ENCODE peak calls at places on chromosomes 3 and 15, in nine cellular contexts. M is heart left ventricle; J is esophagus squamous epithelium; K is adipocyte; R is Peyer's patch; S is CD4-positive, CD25-positive, alpha-beta regulatory T cell; P is GM23338; A is cardiac muscle cell; U is IMR-90. O is an unnamed sample. For H3K4me1, the result is how much of the 10 kb centered on the place peaks cover.

GRCh38 chr3:16374047-16375019 is 109.3 kb downstream of the OXNAD1 start:
- DNase-seq in S (peak), P (no peak), K (no peak), U (no peak), M (no peak), R (peak), J (no peak), A (no peak), O (no peak)

GRCh38 chr3:72665701-72666443 is 182.4 kb downstream of the SHQ1 start:
- DNase-seq in P (peak), R (peak), K (peak), U (no peak), A (peak), M (no peak), J (no peak), S (peak), O (peak)

GRCh38 chr3:38649500-38650247 is at the start of gene SCN5A:
- DNase-seq in R (peak), S (peak), U (no peak), P (peak), J (no peak), M (peak), A (peak), K (peak), O (peak)

GRCh38 chr3:177281292-177281942 is 84.1 kb upstream of the TBL1XR1 start:
- DNase-seq in S (peak), A (no peak), R (peak), P (no peak), K (no peak), J (no peak), U (no peak), M (no peak), O (no peak)

GRCh38 chr15:99507016-99507731 is 58.6 kb upstream of the MEF2A start:
- DNase-seq in A (peak), S (no peak), R (no peak), K (peak), P (no peak), J (no peak), M (peak), U (peak), O (no peak)

GRCh38 chr3:62088472-62089104 is 284.8 kb downstream of the FEZF2 start:
- DNase-seq in J (no peak), K (no peak), M (no peak), U (no peak), A (no peak), S (no peak), P (no peak), R (no peak), O (no peak)

GRCh38 chr3:150345021-150345538 is 63.0 kb upstream of the TSC22D2 start:
- DNase-seq in M (no peak), J (no peak), U (no peak), S (no peak), P (peak), K (no peak), A (no peak), R (peak), O (no peak)

GRCh38 chr3:155382396-155383042 is 89.0 kb upstream of the STRIT1 start:
- DNase-seq in A (peak), P (peak), U (peak), J (no peak), M (peak), K (peak), R (peak), S (no peak), O (peak)

GRCh38 chr15:91243806-91244205 is 143.7 kb downstream of the SV2B start:
- DNase-seq in J (no peak), A (no peak), M (no peak), R (no peak), U (no peak), S (no peak), K (no peak), P (no peak), O (no peak)

GRCh38 chr15:25022233-25022632 is 67.4 kb downstream of the SNRPN start:
- DNase-seq in K (peak), M (no peak), P (no peak), U (peak), R (no peak), J (no peak), A (peak), S (no peak), O (no peak)

GRCh38 chr3:111541911-111542483 is at the start of gene CD96:
- DNase-seq in U (peak), J (no peak), K (peak), R (peak), S (peak), P (no peak), M (no peak), A (peak), O (no peak)

GRCh38 chr3:177418787-177419186 is 221.5 kb upstream of the TBL1XR1 start:
- DNase-seq in K (no peak), S (no peak), R (no peak), J (no peak), P (no peak), M (no peak), A (no peak), U (no peak), O (no peak)

GRCh38 chr15:63232400-63232799 is 43.0 kb downstream of the RAB8B start:
- DNase-seq in M (no peak), K (no peak), P (no peak), J (no peak), A (no peak), U (no peak), S (peak), R (no peak), O (no peak)

GRCh38 chr3:170835346-170835745 is 34.6 kb downstream of the RPL22L1 start:
- DNase-seq in U (no peak), R (no peak), M (no peak), P (no peak), S (no peak), J (no peak), K (no peak), A (no peak), O (no peak)

GRCh38 chr3:18556503-18556902 is 131.4 kb upstream of the SATB1 start:
- DNase-seq in M (no peak), R (peak), K (no peak), J (no peak), P (no peak), U (no peak), S (peak), A (peak), O (no peak)

GRCh38 chr3:120101624-120102023 is 7.4 kb upstream of the GSK3B start:
- DNase-seq in K (no peak), P (no peak), S (no peak), R (no peak), M (no peak), U (no peak), A (no peak), J (no peak), O (no peak)

GRCh38 chr3:109563149-109563548 is 225.8 kb upstream of the DPPA4 start:
- DNase-seq in J (no peak), M (no peak), K (no peak), A (no peak), R (peak), U (no peak), S (no peak), P (peak), O (no peak)

GRCh38 chr3:33758278-33758677 is 40.2 kb upstream of the PDCD6IP start:
- DNase-seq in K (no peak), R (no peak), P (no peak), M (no peak), S (no peak), J (no peak), A (no peak), U (no peak), O (no peak)

GRCh38 chr3:143881102-143881501 is 32.8 kb upstream of the SLC9A9 start:
- DNase-seq in K (no peak), S (no peak), J (no peak), A (no peak), R (no peak), U (no peak), M (no peak), P (no peak), O (no peak)

GRCh38 chr15:77630956-77631789 is 1.5 kb downstream of the LINGO1 start:
- DNase-seq in S (no peak), A (no peak), J (no peak), M (no peak), P (peak), K (no peak), R (no peak), U (no peak), O (no peak)

GRCh38 chr3:117439812-117440211 is 730.2 kb downstream of the TUSC7 start:
- DNase-seq in K (peak), S (no peak), M (no peak), A (peak), R (no peak), U (peak), J (no peak), P (peak), O (peak)

GRCh38 chr3:28151608-28152228 is 89.7 kb upstream of the CMC1 start:
- DNase-seq in K (no peak), M (no peak), J (no peak), P (no peak), U (no peak), A (peak), R (no peak), S (no peak), O (no peak)
- H3K4me3 ChIP-seq in K (peak), M (no peak), J (no peak), P (no peak), U (no peak), A (no peak), R (no peak), S (peak), O (no peak)

DNA sequence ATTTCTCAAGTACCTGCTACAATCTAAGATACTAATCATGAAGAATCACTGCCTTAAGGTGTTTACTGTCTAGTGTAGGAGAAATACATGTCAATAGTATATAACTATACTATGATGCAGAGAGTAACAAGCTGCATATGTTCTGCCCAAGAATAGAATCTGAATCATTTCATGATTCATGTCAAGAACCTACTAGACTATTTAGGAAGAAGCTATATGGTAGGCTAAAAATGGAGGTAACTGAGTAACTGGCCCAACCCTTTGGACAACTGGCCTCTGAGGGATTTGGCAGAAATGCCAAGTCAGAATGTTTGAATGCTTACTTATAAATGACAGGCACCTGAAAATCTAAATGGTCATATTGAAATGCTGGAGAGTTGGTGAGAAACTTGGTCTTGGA is 59.9 kb upstream of the DGKG start:
- DNase-seq in P (no peak), A (no peak), R (no peak), K (no peak), J (no peak), M (no peak), S (no peak), U (no peak), O (no peak)
- H3K4me1 ChIP-seq in P (under half), A (under half), R (under half), K (under half), J (under half), M (under half), S (under half), U (under half), O (under half)

GRCh38 chr15:100878601-100879000 is 1.0 kb upstream of the ALDH1A3 start:
- DNase-seq in S (no peak), R (no peak), U (no peak), M (no peak), K (no peak), J (no peak), P (peak), A (no peak), O (peak)
- H3K4me3 ChIP-seq in S (no peak), R (peak), U (no peak), M (no peak), K (peak), J (peak), P (peak), A (peak), O (peak)

GRCh38 chr15:40451497-40452158 is 10.9 kb downstream of the BAHD1 start:
- DNase-seq in U (no peak), A (no peak), R (no peak), J (no peak), K (no peak), S (no peak), P (no peak), M (no peak), O (no peak)
- H3K4me1 ChIP-seq in U (under half), A (under half), R (half or more), J (under half), K (under half), S (half or more), P (under half), M (half or more), O (under half)

DNA sequence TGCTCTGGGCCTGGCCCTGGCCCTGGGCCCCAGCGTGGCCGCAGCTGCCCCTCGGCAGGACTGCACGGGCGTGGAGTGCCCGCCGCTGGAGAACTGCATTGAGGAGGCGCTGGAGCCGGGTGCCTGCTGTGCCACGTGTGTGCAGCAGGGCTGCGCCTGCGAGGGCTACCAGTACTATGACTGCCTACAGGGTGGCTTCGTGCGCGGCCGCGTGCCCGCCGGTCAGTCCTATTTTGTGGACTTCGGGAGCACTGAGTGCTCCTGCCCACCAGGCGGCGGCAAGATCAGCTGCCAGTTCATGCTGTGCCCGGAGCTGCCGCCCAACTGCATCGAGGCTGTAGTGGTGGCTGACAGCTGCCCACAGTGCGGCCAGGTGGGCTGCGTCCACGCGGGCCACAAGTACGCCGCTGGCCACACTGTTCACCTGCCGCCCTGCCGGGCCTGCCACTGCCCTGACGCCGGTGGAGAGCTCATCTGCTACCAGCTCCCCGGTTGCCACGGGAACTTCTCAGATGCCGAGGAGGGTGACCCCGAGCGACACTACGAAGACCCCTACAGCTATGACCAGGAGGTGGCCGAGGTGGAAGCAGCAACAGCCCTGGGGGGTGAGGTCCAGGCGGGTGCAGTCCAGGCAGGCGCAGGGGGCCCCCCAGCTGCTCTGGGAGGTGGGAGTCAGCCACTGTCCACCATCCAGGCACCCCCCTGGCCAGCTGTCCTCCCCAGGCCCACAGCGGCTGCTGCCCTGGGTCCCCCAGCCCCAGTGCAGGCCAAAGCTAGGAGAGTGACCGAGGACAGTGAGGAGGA is 21.7 kb downstream of the FBLN2 start:
- DNase-seq in U (no peak), J (no peak), S (no peak), R (no peak), K (no peak), A (no peak), M (peak), P (no peak), O (no peak)
- H3K4me3 ChIP-seq in U (no peak), J (no peak), S (no peak), R (no peak), K (no peak), A (no peak), M (no peak), P (no peak), O (no peak)

DNA sequence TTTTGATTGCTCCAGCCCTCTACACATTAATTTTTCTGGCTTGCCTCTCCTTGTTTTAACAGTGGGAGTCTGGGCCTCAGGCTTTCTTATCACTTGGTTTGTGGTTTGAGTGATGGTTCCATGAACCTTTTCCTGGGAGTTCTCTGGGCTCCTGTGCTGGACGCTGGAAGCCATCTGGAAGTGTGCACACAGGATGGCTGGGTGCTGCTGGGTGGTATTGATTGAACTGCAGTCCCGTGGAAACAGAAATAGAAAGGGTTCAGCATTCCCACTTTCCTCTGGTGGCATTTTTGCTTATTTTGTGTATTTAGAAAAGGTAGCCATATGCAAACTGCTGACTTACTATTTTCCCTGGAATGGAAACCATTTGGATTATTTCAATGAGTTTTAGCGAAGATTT is 25.6 kb downstream of the MITF start:
- DNase-seq in S (no peak), P (no peak), A (peak), M (no peak), U (no peak), R (no peak), J (no peak), K (no peak), O (no peak)
- H3K4me1 ChIP-seq in S (under half), P (under half), A (under half), M (half or more), U (under half), R (under half), J (under half), K (half or more), O (under half)

DNA sequence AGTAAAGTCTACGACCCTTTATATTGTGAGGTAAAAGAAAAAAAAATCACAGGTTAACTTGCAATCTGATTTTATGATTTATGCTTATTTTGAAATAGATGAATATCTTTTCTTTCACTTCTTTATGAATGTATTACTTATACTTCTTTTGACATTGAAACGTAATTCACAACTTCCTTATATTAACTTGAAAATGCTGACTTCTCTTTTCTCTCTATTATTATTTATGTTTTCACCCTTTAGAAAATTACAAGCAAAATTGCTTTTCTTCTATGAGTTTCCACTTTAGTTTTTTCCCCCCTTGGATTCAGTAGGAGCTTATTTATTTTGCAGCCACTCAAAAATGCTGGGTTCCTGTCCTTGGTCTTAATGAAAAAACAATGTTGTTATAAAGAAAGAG is 25.4 kb downstream of the ACP3 start:
- DNase-seq in J (no peak), M (no peak), U (no peak), K (no peak), A (no peak), P (no peak), R (no peak), S (no peak), O (no peak)
- H3K4me3 ChIP-seq in J (no peak), M (no peak), U (no peak), K (no peak), A (no peak), P (no peak), R (no peak), S (no peak), O (no peak)

GRCh38 chr3:52288674-52289073 is 1.0 kb downstream of the GLYCTK start:
- DNase-seq in R (peak), U (no peak), K (no peak), M (no peak), S (no peak), J (no peak), P (no peak), A (no peak), O (no peak)

GRCh38 chr3:52290596-52291507 is 3.2 kb downstream of the GLYCTK start:
- DNase-seq in A (no peak), K (no peak), S (no peak), M (no peak), R (no peak), J (no peak), P (no peak), U (no peak), O (no peak)

GRCh38 chr3:52289747-52290595 is 2.3 kb downstream of the GLYCTK start:
- DNase-seq in U (no peak), S (no peak), A (no peak), J (no peak), K (no peak), P (peak), M (no peak), R (peak), O (no peak)

GRCh38 chr3:52291508-52292181 is 4.0 kb downstream of the GLYCTK start:
- DNase-seq in U (no peak), K (peak), P (peak), R (peak), J (no peak), A (no peak), S (peak), M (no peak), O (no peak)

GRCh38 chr3:52289338-52289746 is 1.7 kb downstream of the GLYCTK start:
- DNase-seq in P (no peak), J (no peak), K (no peak), R (peak), U (no peak), S (no peak), A (no peak), M (no peak), O (no peak)
- H3K4me1 ChIP-seq in P (under half), J (under half), K (under half), R (under half), U (under half), S (under half), A (under half), M (under half), O (under half)